ENCODE peak calls at places on chromosomes 6 and 20, in six cellular contexts. E is activated CD4-positive, alpha-beta T cell treated with anti-CD3 and anti-CD28 coated beads, Interleukin-2, amount 10 ng/mL, durations not matched to agents 7 days and 5 days; Y is stimulated activated CD8-positive, alpha-beta memory T cell treated with anti-CD3 and anti-CD28 coated beads, Interleukin-15, amount 100 ng/mL, for 48 hours; I is prostate gland; T is cardiac muscle cell; U is EH. R is an unnamed sample.

GRCh38 chr6:12423852-12424251 is 133.7 kb downstream of the EDN1 start:
- DNase-seq in E (no peak), I (no peak), U (no peak), T (no peak), Y (no peak), R (no peak)

GRCh38 chr20:17875981-17876385 is 92.6 kb downstream of the SNX5 start:
- DNase-seq in U (no peak), T (no peak), Y (no peak), E (no peak), I (no peak), R (peak)

GRCh38 chr6:46888578-46888977 is 33.2 kb downstream of the ADGRF5 start:
- DNase-seq in E (no peak), T (no peak), I (no peak), U (peak), Y (no peak), R (no peak)

GRCh38 chr6:117270121-117270959 is 5.0 kb downstream of the VGLL2 start:
- DNase-seq in T (peak), U (peak), I (no peak), E (no peak), Y (no peak), R (peak)

GRCh38 chr6:132270745-132271414 is 130.4 kb downstream of the MOXD1 start:
- DNase-seq in I (peak), T (no peak), Y (no peak), E (no peak), U (no peak), R (no peak)

GRCh38 chr20:19726126-19726525 is 31.9 kb upstream of the RIN2 start:
- DNase-seq in U (peak), Y (no peak), E (no peak), T (no peak), I (no peak), R (no peak)

GRCh38 chr20:49559411-49560081 is 8.4 kb downstream of the PTGIS start:
- DNase-seq in Y (no peak), T (no peak), E (no peak), U (peak), I (no peak), R (peak)

GRCh38 chr6:47478233-47479155 is 905 bp downstream of the CD2AP start:
- DNase-seq in Y (no peak), T (peak), E (no peak), U (peak), I (peak), R (no peak)

GRCh38 chr6:109039795-109040194 is 54.9 kb downstream of the SESN1 start:
- DNase-seq in Y (no peak), U (no peak), T (peak), E (no peak), I (no peak), R (no peak)

GRCh38 chr6:56999049-56999448 is 44.1 kb downstream of the BEND6 start:
- DNase-seq in Y (no peak), U (no peak), I (no peak), T (no peak), E (no peak), R (no peak)

GRCh38 chr6:146931214-146931613 is 273.0 kb upstream of the STXBP5 start:
- DNase-seq in U (no peak), Y (no peak), E (no peak), T (no peak), I (no peak), R (no peak)

GRCh38 chr6:21601341-21601740 is 7.8 kb downstream of the SOX4 start:
- DNase-seq in E (no peak), Y (no peak), I (no peak), T (no peak), U (no peak), R (no peak)

GRCh38 chr6:114747995-114748625 is 405.3 kb upstream of the HS3ST5 start:
- DNase-seq in T (peak), Y (no peak), U (peak), I (no peak), E (peak), R (no peak)

GRCh38 chr6:99119109-99120031 is 171.6 kb upstream of the FBXL4 start:
- DNase-seq in Y (peak), E (peak), I (peak), T (peak), U (peak), R (no peak)

GRCh38 chr6:39377530-39377929 is 55.0 kb upstream of the KCNK16 start:
- DNase-seq in U (peak), I (peak), T (peak), E (peak), Y (no peak), R (peak)

GRCh38 chr6:162488444-162488843 is 239.1 kb downstream of the PRKN start:
- DNase-seq in Y (no peak), E (no peak), I (no peak), U (no peak), T (no peak), R (no peak)

GRCh38 chr20:3250091-3250504 is 11.1 kb upstream of the SLC4A11 start:
- DNase-seq in Y (no peak), T (peak), U (peak), E (no peak), I (no peak), R (no peak)

GRCh38 chr20:38581013-38581412 is at the start of gene ADIG:
- DNase-seq in Y (no peak), T (peak), I (no peak), E (no peak), U (no peak), R (no peak)

GRCh38 chr6:87066449-87067288 is 28.2 kb downstream of the CGA start:
- DNase-seq in Y (no peak), T (peak), E (peak), U (peak), I (peak), R (no peak)

GRCh38 chr20:5680227-5680626 is 70.0 kb upstream of the SHLD1 start:
- DNase-seq in T (no peak), E (no peak), Y (no peak), I (no peak), U (no peak), R (no peak)

GRCh38 chr6:54717849-54718455 is 128.6 kb upstream of the FAM83B start:
- DNase-seq in E (peak), T (peak), I (peak), Y (peak), U (peak), R (peak)

GRCh38 chr6:109008537-109008950 is 86.1 kb downstream of the SESN1 start:
- DNase-seq in I (no peak), E (peak), U (no peak), T (no peak), Y (no peak), R (no peak)

GRCh38 chr6:53768636-53769035 is 26.2 kb upstream of the LRRC1 start:
- DNase-seq in Y (no peak), T (no peak), I (no peak), U (peak), E (no peak), R (no peak)

GRCh38 chr20:41135187-41135887 is 2.0 kb upstream of the PLCG1 start:
- DNase-seq in T (peak), I (peak), E (peak), U (peak), Y (no peak), R (peak)

GRCh38 chr6:26295691-26296555 is 69.1 kb upstream of the BTN3A2 start:
- DNase-seq in I (no peak), E (peak), T (no peak), Y (no peak), U (peak), R (no peak)

GRCh38 chr6:35665573-35665972 is 23.1 kb downstream of the FKBP5 start:
- DNase-seq in T (no peak), I (no peak), E (no peak), U (no peak), Y (no peak), R (no peak)

GRCh38 chr20:47397652-47398301 is 41.3 kb upstream of the ZMYND8 start:
- DNase-seq in E (no peak), U (no peak), I (no peak), Y (no peak), T (no peak), R (no peak)

GRCh38 chr6:118283759-118284158 is 264.3 kb upstream of the PLN start:
- DNase-seq in U (peak), T (peak), E (peak), I (peak), Y (peak), R (no peak)

GRCh38 chr6:47404436-47404835 is 73.2 kb upstream of the CD2AP start:
- DNase-seq in E (no peak), U (no peak), Y (no peak), I (no peak), T (no peak), R (no peak)

GRCh38 chr6:107716688-107717089 is 107.4 kb downstream of the SCML4 start:
- DNase-seq in U (peak), I (no peak), T (no peak), E (peak), Y (peak), R (peak)

GRCh38 chr6:126396131-126396530 is 56.2 kb downstream of the CENPW start:
- DNase-seq in Y (no peak), T (no peak), U (no peak), I (no peak), E (no peak), R (no peak)

GRCh38 chr6:3813150-3813780 is 35.9 kb upstream of the FAM50B start:
- DNase-seq in I (no peak), Y (no peak), U (peak), E (no peak), T (no peak), R (no peak)

GRCh38 chr6:87799651-87800050 is 97.6 kb upstream of the AKIRIN2 start:
- DNase-seq in E (no peak), Y (no peak), U (no peak), T (no peak), I (no peak), R (no peak)